ENCODE peak calls at places on chromosomes 16 and 17, in ten cellular contexts. N, P, M, S, R, X, Q, V, H and G are unnamed samples.

GRCh38 chr16:57616871-57617270 is 11.6 kb upstream of the ADGRG1 start:
- DNase-seq in N (no peak), P (no peak), M (no peak), S (no peak), R (peak), X (no peak), Q (no peak), V (no peak), H (no peak), G (no peak)

GRCh38 chr17:60077672-60078519 is 825 bp downstream of the HEATR6 start:
- DNase-seq in N (no peak), P (no peak), M (peak), S (no peak), R (no peak), X (peak), Q (no peak), V (peak), H (no peak), G (no peak)

GRCh38 chr16:87702325-87702811 is 63.4 kb downstream of the KLHDC4 start:
- DNase-seq in N (peak), P (no peak), M (peak), S (peak), R (no peak), X (peak), Q (no peak), V (peak), H (no peak), G (no peak)

GRCh38 chr16:3819741-3820724 is 60.5 kb downstream of the CREBBP start:
- DNase-seq in N (peak), P (no peak), M (peak), S (peak), R (no peak), X (peak), Q (peak), V (peak), H (peak), G (peak)

GRCh38 chr17:64418506-64419339 is 28.1 kb upstream of the PECAM1 start:
- DNase-seq in N (peak), P (no peak), M (peak), S (no peak), R (no peak), X (peak), Q (no peak), V (peak), H (peak), G (peak)

GRCh38 chr17:82235056-82235774 is 6.4 kb downstream of the SLC16A3 start:
- DNase-seq in N (no peak), P (no peak), M (no peak), S (no peak), R (peak), X (no peak), Q (no peak), V (no peak), H (no peak), G (no peak)

GRCh38 chr16:89315791-89316581 is 98.5 kb downstream of the ZNF778 start:
- DNase-seq in N (no peak), P (peak), M (peak), S (peak), R (no peak), X (peak), Q (peak), V (peak), H (peak), G (no peak)

GRCh38 chr17:7846765-7847661 is 7.9 kb upstream of the TMEM88 start:
- DNase-seq in N (no peak), P (no peak), M (no peak), S (no peak), R (peak), X (no peak), Q (no peak), V (no peak), H (no peak), G (no peak)

GRCh38 chr17:38322156-38322779 is 21.5 kb downstream of the GPR179 start:
- DNase-seq in N (peak), P (peak), M (peak), S (peak), R (peak), X (peak), Q (no peak), V (peak), H (no peak), G (no peak)

GRCh38 chr16:47565454-47565853 is 104.3 kb downstream of the PHKB start:
- DNase-seq in N (no peak), P (peak), M (peak), S (peak), R (peak), X (peak), Q (no peak), V (peak), H (peak), G (no peak)

GRCh38 chr17:71127416-71127815 is 958.1 kb downstream of the KCNJ2 start:
- DNase-seq in N (no peak), P (no peak), M (no peak), S (no peak), R (no peak), X (no peak), Q (no peak), V (no peak), H (no peak), G (no peak)

GRCh38 chr16:47571049-47571448 is 109.9 kb downstream of the PHKB start:
- DNase-seq in N (no peak), P (no peak), M (no peak), S (no peak), R (no peak), X (no peak), Q (no peak), V (no peak), H (no peak), G (no peak)

GRCh38 chr16:19410435-19411153 is 7.1 kb upstream of the TMC5 start:
- DNase-seq in N (peak), P (peak), M (no peak), S (peak), R (peak), X (no peak), Q (no peak), V (no peak), H (no peak), G (no peak)
- TF ChIP-seq CTCF in N (peak), P (no peak), M (no peak), S (peak), R (no peak), X (peak), Q (no peak), V (no peak), H (peak), G (peak)

GRCh38 chr16:50800074-50800473 is 58.2 kb downstream of the CYLD start:
- DNase-seq in N (no peak), P (no peak), M (no peak), S (no peak), R (no peak), X (no peak), Q (no peak), V (no peak), H (no peak), G (no peak)
- H3K4me3 ChIP-seq in N (no peak), P (no peak), M (no peak), S (no peak), R (no peak), X (no peak), Q (no peak), V (no peak), H (no peak), G (no peak)

GRCh38 chr16:28183441-28183840 is 28.3 kb downstream of the XPO6 start:
- DNase-seq in N (no peak), P (no peak), M (no peak), S (no peak), R (no peak), X (no peak), Q (no peak), V (no peak), H (no peak), G (no peak)

GRCh38 chr16:28179354-28179753 is 32.4 kb downstream of the XPO6 start:
- DNase-seq in N (no peak), P (no peak), M (no peak), S (no peak), R (no peak), X (no peak), Q (no peak), V (no peak), H (no peak), G (no peak)

GRCh38 chr16:28182183-28182582 is 29.6 kb downstream of the XPO6 start:
- DNase-seq in N (no peak), P (no peak), M (no peak), S (no peak), R (no peak), X (no peak), Q (no peak), V (no peak), H (no peak), G (no peak)

GRCh38 chr16:28181557-28181914 is 30.2 kb downstream of the XPO6 start:
- DNase-seq in N (no peak), P (peak), M (peak), S (no peak), R (no peak), X (peak), Q (peak), V (peak), H (peak), G (peak)

DNA sequence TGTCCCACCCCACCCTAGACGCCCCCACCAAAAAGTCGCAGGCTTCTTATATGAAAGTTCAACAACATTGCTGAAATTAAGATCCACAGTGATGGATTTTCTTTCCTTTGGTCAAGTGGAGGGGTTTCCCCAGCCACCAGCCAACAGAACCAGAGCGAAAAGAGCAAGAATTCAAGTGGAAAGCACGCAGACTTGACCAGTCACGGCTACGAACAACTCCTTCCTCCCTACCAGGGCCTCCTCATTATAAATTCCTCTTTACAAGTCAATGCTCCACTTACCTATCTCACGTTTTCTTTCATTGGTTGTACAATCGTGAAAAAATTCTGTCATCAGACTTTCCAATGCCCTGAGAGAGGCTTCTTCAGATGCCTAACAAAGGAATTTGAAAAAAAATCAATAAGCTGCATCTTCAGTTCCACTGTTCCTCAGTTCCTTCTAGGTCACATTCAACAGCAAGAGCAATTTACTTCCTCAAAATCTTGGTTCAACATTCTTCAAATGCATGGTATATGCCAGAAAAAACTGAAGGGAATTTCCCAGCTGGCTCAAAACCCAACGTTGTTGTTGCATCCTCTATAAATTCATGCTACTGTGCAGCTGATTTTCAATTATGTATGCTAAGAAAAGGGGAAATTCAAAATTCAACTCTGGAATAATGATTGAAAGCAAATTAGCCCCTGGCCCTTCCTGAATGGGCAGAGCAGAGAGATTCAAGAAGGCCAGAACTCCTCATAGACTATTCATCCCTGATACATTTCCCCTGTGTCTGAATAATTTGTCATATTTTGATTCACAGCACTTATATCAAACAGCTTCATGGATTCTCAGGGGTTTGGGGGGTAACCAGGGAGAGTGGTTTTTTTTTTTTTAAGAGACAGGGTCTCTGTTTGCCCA is 30.9 kb downstream of the XPO6 start:
- DNase-seq in N (no peak), P (no peak), M (peak), S (no peak), R (no peak), X (peak), Q (no peak), V (peak), H (no peak), G (no peak)
- TF ChIP-seq CTCF in N (no peak), P (no peak), M (no peak), S (no peak), R (no peak), X (no peak), Q (no peak), V (no peak), H (no peak), G (no peak)

DNA sequence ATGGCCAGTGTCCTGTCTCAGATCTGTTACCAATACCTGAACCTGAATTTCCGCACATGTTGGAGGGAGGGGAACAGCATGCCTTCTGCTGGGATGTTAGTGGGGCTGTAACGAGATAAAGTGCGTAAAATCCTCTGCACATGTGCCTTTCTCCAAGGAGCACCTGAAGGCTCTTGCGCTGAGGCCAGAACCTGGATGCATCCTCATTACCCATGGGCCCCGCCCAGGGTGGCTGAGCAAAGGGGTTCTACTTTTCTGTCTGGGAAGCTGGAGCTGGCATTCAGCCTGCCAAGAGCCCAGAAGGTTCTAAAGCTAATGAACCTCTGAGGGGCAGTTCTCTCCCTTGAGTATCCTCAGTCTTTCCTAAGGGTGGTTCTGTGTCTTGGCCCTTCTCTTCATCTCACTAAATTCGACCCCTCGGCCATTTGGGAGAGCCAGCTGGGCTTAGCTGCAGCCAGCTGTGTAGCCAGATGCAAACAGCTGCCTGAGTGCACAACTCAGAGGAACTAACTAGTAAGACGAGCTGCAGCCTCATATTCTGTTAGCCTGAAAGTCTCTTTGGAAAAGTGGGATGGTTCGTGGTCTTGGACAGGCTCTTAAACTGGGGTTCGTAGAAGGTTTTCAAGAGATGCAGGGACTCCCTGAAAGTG is 2.5 kb downstream of the ITGA3 start:
- DNase-seq in N (no peak), P (no peak), M (no peak), S (no peak), R (peak), X (no peak), Q (no peak), V (no peak), H (no peak), G (no peak)
- H3K4me3 ChIP-seq in N (no peak), P (peak), M (peak), S (no peak), R (peak), X (peak), Q (peak), V (no peak), H (no peak), G (peak)

GRCh38 chr16:84950906-84951305 is 60.4 kb downstream of the ZDHHC7 start:
- DNase-seq in N (no peak), P (no peak), M (no peak), S (no peak), R (no peak), X (no peak), Q (no peak), V (no peak), H (no peak), G (no peak)
- TF ChIP-seq CTCF in N (peak), P (no peak), M (peak), S (no peak), R (peak), X (peak), Q (no peak), V (peak), H (peak), G (peak)